ENCODE peak calls at places on chromosomes 1 and 21, in ten cellular contexts. J is DMS153; Z is psoas muscle; A is activated CD4-positive, alpha-beta T cell treated with anti-CD3 and anti-CD28 coated beads, Interleukin-2, amount 50 U/mL, for 24 hours; E is stimulated activated CD8-positive, alpha-beta memory T cell treated with anti-CD3 and anti-CD28 coated beads, Interleukin-12 subunit alpha, Interleukin-12 subunit beta, amount 100 ng/mL, for 4 hours; T is lower lobe of right lung; B is HS-5; V is stimulated activated CD4-positive, alpha-beta T cell treated with anti-CD3 and anti-CD28 coated beads, Interleukin-2, amount 100 ng/mL, for 48 hours; Y is NCI-H1092 treated with DMSO at 0.1 percent for 48 hours; W is T-helper 1 cell. M is an unnamed sample.
A peak's percentile ranks its signal among the peaks of the same experiment; 100 is the strongest.

GRCh38 chr1:231966983-231967382 is 340.4 kb downstream of the DISC1 start:
- DNase-seq in J (no peak), Z (no peak), A (no peak), E (no peak), T (no peak), B (no peak), V (no peak), Y (no peak), W (no peak), M (no peak)

GRCh38 chr1:117605164-117605810 is 561 bp upstream of the TENT5C start:
- DNase-seq in J (no peak), Z (no peak), A (no peak), E (no peak), T (peak; percentile 73), B (no peak), V (no peak), Y (no peak), W (no peak), M (no peak)

GRCh38 chr1:2345297-2346075 is 45.9 kb downstream of the MORN1 start:
- DNase-seq in J (no peak), Z (no peak), A (no peak), E (no peak), T (peak; percentile 27), B (no peak), V (no peak), Y (no peak), W (peak; percentile 1), M (no peak)

GRCh38 chr1:93635614-93636543 is 45.8 kb downstream of the BCAR3 start:
- DNase-seq in J (no peak), Z (no peak), A (no peak), E (no peak), T (no peak), B (no peak), V (no peak), Y (no peak), W (no peak), M (no peak)

GRCh38 chr1:178393370-178393769 is 103.4 kb downstream of the CLEC20A start:
- DNase-seq in J (peak; percentile 53), Z (no peak), A (no peak), E (no peak), T (no peak), B (no peak), V (no peak), Y (no peak), W (no peak), M (no peak)

GRCh38 chr1:184368354-184368753 is 18.5 kb upstream of the C1orf21 start:
- DNase-seq in J (no peak), Z (no peak), A (no peak), E (no peak), T (no peak), B (no peak), V (no peak), Y (no peak), W (no peak), M (no peak)

GRCh38 chr21:42746593-42747266 is 93.3 kb downstream of the PDE9A start:
- DNase-seq in J (no peak), Z (no peak), A (no peak), E (peak; percentile 23), T (peak; percentile 85), B (no peak), V (peak; percentile 21), Y (no peak), W (no peak), M (no peak)

GRCh38 chr1:63906053-63906704 is 132.4 kb downstream of the ROR1 start:
- DNase-seq in J (no peak), Z (no peak), A (no peak), E (no peak), T (no peak), B (no peak), V (no peak), Y (no peak), W (no peak), M (no peak)

GRCh38 chr1:196660912-196661311 is 9.1 kb downstream of the CFH start:
- DNase-seq in J (peak; percentile 19), Z (no peak), A (no peak), E (no peak), T (no peak), B (no peak), V (no peak), Y (peak; percentile 60), W (no peak), M (no peak)

GRCh38 chr1:59967141-59967697 is 40.6 kb upstream of the CYP2J2 start:
- DNase-seq in J (peak; percentile 29), Z (no peak), A (no peak), E (no peak), T (no peak), B (no peak), V (no peak), Y (peak; percentile 60), W (no peak), M (peak; percentile 28)

GRCh38 chr1:234645474-234645953 is 35.5 kb upstream of the IRF2BP2 start:
- DNase-seq in J (no peak), Z (no peak), A (no peak), E (no peak), T (no peak), B (no peak), V (no peak), Y (no peak), W (no peak), M (no peak)

GRCh38 chr1:51729824-51730284 is 113.0 kb downstream of the OSBPL9 start:
- DNase-seq in J (no peak), Z (no peak), A (no peak), E (no peak), T (no peak), B (no peak), V (no peak), Y (no peak), W (no peak), M (no peak)

GRCh38 chr21:43985690-43986251 is 26.3 kb upstream of the TRAPPC10 start:
- DNase-seq in J (no peak), Z (no peak), A (no peak), E (no peak), T (no peak), B (no peak), V (no peak), Y (no peak), W (no peak), M (no peak)

GRCh38 chr1:67133177-67133576 is 1.6 kb downstream of the C1orf141 start:
- DNase-seq in J (no peak), Z (no peak), A (no peak), E (no peak), T (no peak), B (no peak), V (no peak), Y (no peak), W (no peak), M (no peak)

GRCh38 chr1:7402548-7402850 is 368.6 kb upstream of the VAMP3 start:
- DNase-seq in J (no peak), Z (no peak), A (no peak), E (no peak), T (no peak), B (no peak), V (no peak), Y (no peak), W (no peak), M (no peak)

GRCh38 chr1:235748747-235749146 is 99.2 kb upstream of the GNG4 start:
- DNase-seq in J (no peak), Z (no peak), A (no peak), E (no peak), T (no peak), B (no peak), V (no peak), Y (no peak), W (no peak), M (no peak)

GRCh38 chr21:38244885-38245869 is 11.6 kb upstream of the KCNJ15 start:
- DNase-seq in J (no peak), Z (peak; percentile 34), A (peak; percentile 69), E (peak; percentile 28), T (no peak), B (peak; percentile 92), V (peak; percentile 30), Y (no peak), W (peak; percentile 37), M (peak; percentile 86)

GRCh38 chr1:89822999-89823628 is 2.3 kb downstream of the LRRC8D start:
- DNase-seq in J (no peak), Z (no peak), A (no peak), E (no peak), T (no peak), B (no peak), V (no peak), Y (no peak), W (no peak), M (no peak)

GRCh38 chr1:37930246-37931142 is 16.4 kb downstream of the INPP5B start:
- DNase-seq in J (no peak), Z (no peak), A (peak; percentile 32), E (peak; percentile 27), T (peak; percentile 73), B (no peak), V (peak; percentile 21), Y (no peak), W (no peak), M (no peak)

GRCh38 chr1:156420209-156421061 is 51.4 kb downstream of the RHBG start:
- DNase-seq in J (no peak), Z (no peak), A (peak; percentile 27), E (peak; percentile 16), T (no peak), B (no peak), V (no peak), Y (no peak), W (peak; percentile 39), M (no peak)

GRCh38 chr1:35058990-35059389 is 20.2 kb upstream of the ZMYM1 start:
- DNase-seq in J (no peak), Z (no peak), A (no peak), E (no peak), T (no peak), B (no peak), V (no peak), Y (no peak), W (no peak), M (no peak)

GRCh38 chr21:29125979-29126378 is 4.5 kb upstream of the MAP3K7CL start:
- DNase-seq in J (no peak), Z (no peak), A (no peak), E (no peak), T (no peak), B (no peak), V (no peak), Y (no peak), W (no peak), M (no peak)

GRCh38 chr1:25110037-25110436 is 122.3 kb downstream of the SYF2 start:
- DNase-seq in J (no peak), Z (no peak), A (no peak), E (no peak), T (no peak), B (no peak), V (no peak), Y (no peak), W (no peak), M (no peak)

GRCh38 chr1:182781849-182782586 is 7.6 kb upstream of the NPL start:
- DNase-seq in J (peak; percentile 83), Z (peak; percentile 74), A (peak; percentile 64), E (peak; percentile 51), T (peak; percentile 74), B (no peak), V (peak; percentile 65), Y (peak; percentile 92), W (peak; percentile 43), M (no peak)